ENCODE peak calls at places on chromosomes 12 and 14, in six cellular contexts. One of them, this sample, is unnamed.

GRCh38 chr14:55125403-55125802 is 3.6 kb upstream of the LGALS3 start:
- DNase-seq in GM19239: no peak
- DNase-seq in HCT116: no peak
- DNase-seq in activated CD4-positive, alpha-beta T cell treated with anti-CD3 and anti-CD28 coated beads for 4 hours: no peak
- DNase-seq in amniotic stem cell: no peak
- DNase-seq in epithelial cell of esophagus: no peak
- DNase-seq in this sample: no peak

GRCh38 chr14:75274899-75275569 is 3.6 kb upstream of the FOS start:
- DNase-seq in activated CD4-positive, alpha-beta T cell treated with anti-CD3 and anti-CD28 coated beads for 4 hours: no peak
- DNase-seq in HCT116: no peak
- DNase-seq in epithelial cell of esophagus: peak; percentile 57
- DNase-seq in amniotic stem cell: no peak
- DNase-seq in GM19239: no peak
- DNase-seq in this sample: no peak

GRCh38 chr12:72089678-72090077 is 151.0 kb downstream of the TPH2 start:
- DNase-seq in epithelial cell of esophagus: no peak
- DNase-seq in GM19239: no peak
- DNase-seq in amniotic stem cell: no peak
- DNase-seq in HCT116: no peak
- DNase-seq in activated CD4-positive, alpha-beta T cell treated with anti-CD3 and anti-CD28 coated beads for 4 hours: no peak
- DNase-seq in this sample: no peak

GRCh38 chr12:76777765-76778216 is 13.9 kb downstream of the ZDHHC17 start:
- DNase-seq in activated CD4-positive, alpha-beta T cell treated with anti-CD3 and anti-CD28 coated beads for 4 hours: no peak
- DNase-seq in amniotic stem cell: no peak
- DNase-seq in HCT116: no peak
- DNase-seq in epithelial cell of esophagus: peak; percentile 10
- DNase-seq in GM19239: peak; percentile 43
- DNase-seq in this sample: no peak

GRCh38 chr12:7129647-7130536 is at the start of gene CLSTN3:
- DNase-seq in epithelial cell of esophagus: peak; percentile 90
- DNase-seq in GM19239: peak; percentile 97
- DNase-seq in activated CD4-positive, alpha-beta T cell treated with anti-CD3 and anti-CD28 coated beads for 4 hours: peak; percentile 86
- DNase-seq in amniotic stem cell: peak; percentile 43
- DNase-seq in HCT116: no peak
- DNase-seq in this sample: no peak

GRCh38 chr12:45713108-45713507 is 16.4 kb upstream of the ARID2 start:
- DNase-seq in epithelial cell of esophagus: peak; percentile 36
- DNase-seq in GM19239: no peak
- DNase-seq in activated CD4-positive, alpha-beta T cell treated with anti-CD3 and anti-CD28 coated beads for 4 hours: no peak
- DNase-seq in HCT116: no peak
- DNase-seq in amniotic stem cell: no peak
- DNase-seq in this sample: no peak

GRCh38 chr14:25461780-25462179 is 411.8 kb upstream of the STXBP6 start:
- DNase-seq in GM19239: no peak
- DNase-seq in activated CD4-positive, alpha-beta T cell treated with anti-CD3 and anti-CD28 coated beads for 4 hours: no peak
- DNase-seq in epithelial cell of esophagus: no peak
- DNase-seq in amniotic stem cell: no peak
- DNase-seq in HCT116: no peak
- DNase-seq in this sample: no peak

GRCh38 chr14:95696741-95697140 is 10.5 kb downstream of the TCL1B start:
- DNase-seq in amniotic stem cell: no peak
- DNase-seq in GM19239: no peak
- DNase-seq in epithelial cell of esophagus: no peak
- DNase-seq in HCT116: no peak
- DNase-seq in activated CD4-positive, alpha-beta T cell treated with anti-CD3 and anti-CD28 coated beads for 4 hours: no peak
- DNase-seq in this sample: no peak

GRCh38 chr14:75132374-75133086 is 5.7 kb upstream of the NEK9 start:
- DNase-seq in HCT116: peak; percentile 65
- DNase-seq in activated CD4-positive, alpha-beta T cell treated with anti-CD3 and anti-CD28 coated beads for 4 hours: peak; percentile 71
- DNase-seq in GM19239: no peak
- DNase-seq in amniotic stem cell: peak; percentile 40
- DNase-seq in epithelial cell of esophagus: peak; percentile 75
- DNase-seq in this sample: peak; percentile 55

This sample was measured in Panc1.